ENCODE peak calls at places on chromosomes 1 and 21, in six cellular contexts. One of them, this sample, is unnamed.

GRCh38 chr21:45991606-45992301 is 10.2 kb downstream of the COL6A1 start:
- DNase-seq in HTR-8/SVneo: no peak
- DNase-seq in posterior cingulate gyrus: no peak
- DNase-seq in heart right ventricle: no peak
- DNase-seq in right lobe of liver: peak; percentile 15
- DNase-seq in stimulated activated CD4-positive, alpha-beta T cell treated with anti-CD3 and anti-CD28 coated beads, Interleukin-4, amount 100 ng/mL, for 48 hours: no peak
- DNase-seq in this sample: no peak

GRCh38 chr1:31803610-31804009 is 12.2 kb downstream of the SPOCD1 start:
- DNase-seq in right lobe of liver: no peak
- DNase-seq in stimulated activated CD4-positive, alpha-beta T cell treated with anti-CD3 and anti-CD28 coated beads, Interleukin-4, amount 100 ng/mL, for 48 hours: no peak
- DNase-seq in posterior cingulate gyrus: no peak
- DNase-seq in heart right ventricle: no peak
- DNase-seq in HTR-8/SVneo: no peak
- DNase-seq in this sample: no peak

GRCh38 chr1:116314305-116314919 is 58.6 kb upstream of the ATP1A1 start:
- DNase-seq in HTR-8/SVneo: no peak
- DNase-seq in stimulated activated CD4-positive, alpha-beta T cell treated with anti-CD3 and anti-CD28 coated beads, Interleukin-4, amount 100 ng/mL, for 48 hours: no peak
- DNase-seq in right lobe of liver: peak; percentile 45
- DNase-seq in heart right ventricle: no peak
- DNase-seq in posterior cingulate gyrus: no peak
- DNase-seq in this sample: no peak

GRCh38 chr1:10519016-10519417 is 44.3 kb downstream of the PEX14 start:
- DNase-seq in posterior cingulate gyrus: no peak
- DNase-seq in right lobe of liver: no peak
- DNase-seq in stimulated activated CD4-positive, alpha-beta T cell treated with anti-CD3 and anti-CD28 coated beads, Interleukin-4, amount 100 ng/mL, for 48 hours: no peak
- DNase-seq in HTR-8/SVneo: no peak
- DNase-seq in heart right ventricle: no peak
- DNase-seq in this sample: no peak

GRCh38 chr1:156865258-156865657 is 4.6 kb downstream of the NTRK1 start:
- DNase-seq in stimulated activated CD4-positive, alpha-beta T cell treated with anti-CD3 and anti-CD28 coated beads, Interleukin-4, amount 100 ng/mL, for 48 hours: no peak
- DNase-seq in heart right ventricle: no peak
- DNase-seq in HTR-8/SVneo: no peak
- DNase-seq in posterior cingulate gyrus: no peak
- DNase-seq in right lobe of liver: no peak
- DNase-seq in this sample: no peak

GRCh38 chr1:112712701-112713128 is 2.4 kb downstream of the PPM1J start:
- DNase-seq in right lobe of liver: no peak
- DNase-seq in stimulated activated CD4-positive, alpha-beta T cell treated with anti-CD3 and anti-CD28 coated beads, Interleukin-4, amount 100 ng/mL, for 48 hours: no peak
- DNase-seq in heart right ventricle: no peak
- DNase-seq in posterior cingulate gyrus: no peak
- DNase-seq in HTR-8/SVneo: no peak
- DNase-seq in this sample: no peak

GRCh38 chr1:245772325-245772724 is 617.5 kb downstream of the KIF26B start:
- DNase-seq in HTR-8/SVneo: no peak
- DNase-seq in posterior cingulate gyrus: no peak
- DNase-seq in heart right ventricle: no peak
- DNase-seq in stimulated activated CD4-positive, alpha-beta T cell treated with anti-CD3 and anti-CD28 coated beads, Interleukin-4, amount 100 ng/mL, for 48 hours: no peak
- DNase-seq in right lobe of liver: no peak
- DNase-seq in this sample: no peak

GRCh38 chr1:243842978-243843490 is 7.0 kb downstream of the AKT3 start:
- DNase-seq in heart right ventricle: no peak
- DNase-seq in HTR-8/SVneo: peak; percentile 43
- DNase-seq in stimulated activated CD4-positive, alpha-beta T cell treated with anti-CD3 and anti-CD28 coated beads, Interleukin-4, amount 100 ng/mL, for 48 hours: no peak
- DNase-seq in right lobe of liver: no peak
- DNase-seq in posterior cingulate gyrus: no peak
- DNase-seq in this sample: no peak

GRCh38 chr1:233629305-233629935 is 15.5 kb downstream of the KCNK1 start:
- DNase-seq in stimulated activated CD4-positive, alpha-beta T cell treated with anti-CD3 and anti-CD28 coated beads, Interleukin-4, amount 100 ng/mL, for 48 hours: no peak
- DNase-seq in HTR-8/SVneo: no peak
- DNase-seq in right lobe of liver: no peak
- DNase-seq in posterior cingulate gyrus: peak; percentile 43
- DNase-seq in heart right ventricle: no peak
- DNase-seq in this sample: peak; percentile 56

GRCh38 chr1:11837767-11838348 is 9.7 kb downstream of the NPPA start:
- DNase-seq in stimulated activated CD4-positive, alpha-beta T cell treated with anti-CD3 and anti-CD28 coated beads, Interleukin-4, amount 100 ng/mL, for 48 hours: no peak
- DNase-seq in posterior cingulate gyrus: no peak
- DNase-seq in heart right ventricle: no peak
- DNase-seq in right lobe of liver: no peak
- DNase-seq in HTR-8/SVneo: no peak
- DNase-seq in this sample: no peak

GRCh38 chr1:171983584-171983983 is 142.3 kb downstream of the DNM3 start:
- DNase-seq in right lobe of liver: no peak
- DNase-seq in heart right ventricle: no peak
- DNase-seq in posterior cingulate gyrus: no peak
- DNase-seq in stimulated activated CD4-positive, alpha-beta T cell treated with anti-CD3 and anti-CD28 coated beads, Interleukin-4, amount 100 ng/mL, for 48 hours: no peak
- DNase-seq in HTR-8/SVneo: no peak
- DNase-seq in this sample: no peak

GRCh38 chr1:155003766-155004351 is 1.3 kb downstream of the ZBTB7B start:
- DNase-seq in posterior cingulate gyrus: peak; percentile 60
- DNase-seq in heart right ventricle: peak; percentile 72
- DNase-seq in HTR-8/SVneo: peak; percentile 55
- DNase-seq in stimulated activated CD4-positive, alpha-beta T cell treated with anti-CD3 and anti-CD28 coated beads, Interleukin-4, amount 100 ng/mL, for 48 hours: no peak
- DNase-seq in right lobe of liver: peak; percentile 81
- DNase-seq in this sample: peak; percentile 46

GRCh38 chr1:208980590-208980989 is 602.9 kb upstream of the CAMK1G start:
- DNase-seq in stimulated activated CD4-positive, alpha-beta T cell treated with anti-CD3 and anti-CD28 coated beads, Interleukin-4, amount 100 ng/mL, for 48 hours: no peak
- DNase-seq in HTR-8/SVneo: no peak
- DNase-seq in posterior cingulate gyrus: no peak
- DNase-seq in right lobe of liver: no peak
- DNase-seq in heart right ventricle: no peak
- DNase-seq in this sample: no peak

GRCh38 chr1:70627910-70628309 is 216.8 kb downstream of the CTH start:
- DNase-seq in right lobe of liver: no peak
- DNase-seq in HTR-8/SVneo: no peak
- DNase-seq in stimulated activated CD4-positive, alpha-beta T cell treated with anti-CD3 and anti-CD28 coated beads, Interleukin-4, amount 100 ng/mL, for 48 hours: no peak
- DNase-seq in posterior cingulate gyrus: no peak
- DNase-seq in heart right ventricle: no peak
- DNase-seq in this sample: no peak

GRCh38 chr1:29239142-29239541 is 2.8 kb downstream of the PTPRU start:
- DNase-seq in right lobe of liver: no peak
- DNase-seq in heart right ventricle: no peak
- DNase-seq in HTR-8/SVneo: peak; percentile 38
- DNase-seq in posterior cingulate gyrus: no peak
- DNase-seq in stimulated activated CD4-positive, alpha-beta T cell treated with anti-CD3 and anti-CD28 coated beads, Interleukin-4, amount 100 ng/mL, for 48 hours: no peak
- DNase-seq in this sample: no peak

GRCh38 chr1:59738591-59739015 is 76.1 kb upstream of the HOOK1 start:
- DNase-seq in posterior cingulate gyrus: no peak
- DNase-seq in stimulated activated CD4-positive, alpha-beta T cell treated with anti-CD3 and anti-CD28 coated beads, Interleukin-4, amount 100 ng/mL, for 48 hours: no peak
- DNase-seq in right lobe of liver: no peak
- DNase-seq in heart right ventricle: no peak
- DNase-seq in HTR-8/SVneo: no peak
- DNase-seq in this sample: no peak

GRCh38 chr1:52928083-52928404 is 968 bp downstream of the SCP2 start:
- DNase-seq in heart right ventricle: no peak
- DNase-seq in HTR-8/SVneo: no peak
- DNase-seq in right lobe of liver: no peak
- DNase-seq in stimulated activated CD4-positive, alpha-beta T cell treated with anti-CD3 and anti-CD28 coated beads, Interleukin-4, amount 100 ng/mL, for 48 hours: no peak
- DNase-seq in posterior cingulate gyrus: no peak
- DNase-seq in this sample: no peak

GRCh38 chr1:50308883-50309282 is 114.4 kb downstream of the DMRTA2 start:
- DNase-seq in right lobe of liver: no peak
- DNase-seq in HTR-8/SVneo: no peak
- DNase-seq in heart right ventricle: peak; percentile 18
- DNase-seq in posterior cingulate gyrus: no peak
- DNase-seq in stimulated activated CD4-positive, alpha-beta T cell treated with anti-CD3 and anti-CD28 coated beads, Interleukin-4, amount 100 ng/mL, for 48 hours: no peak
- DNase-seq in this sample: peak; percentile 5

GRCh38 chr1:45730780-45731319 is 19.6 kb downstream of the IPP start:
- DNase-seq in right lobe of liver: no peak
- DNase-seq in heart right ventricle: no peak
- DNase-seq in posterior cingulate gyrus: no peak
- DNase-seq in stimulated activated CD4-positive, alpha-beta T cell treated with anti-CD3 and anti-CD28 coated beads, Interleukin-4, amount 100 ng/mL, for 48 hours: no peak
- DNase-seq in HTR-8/SVneo: no peak
- DNase-seq in this sample: no peak

GRCh38 chr1:64550946-64551345 is 81.0 kb downstream of the CACHD1 start:
- DNase-seq in HTR-8/SVneo: no peak
- DNase-seq in posterior cingulate gyrus: no peak
- DNase-seq in right lobe of liver: no peak
- DNase-seq in stimulated activated CD4-positive, alpha-beta T cell treated with anti-CD3 and anti-CD28 coated beads, Interleukin-4, amount 100 ng/mL, for 48 hours: no peak
- DNase-seq in heart right ventricle: no peak
- DNase-seq in this sample: no peak

GRCh38 chr1:172146149-172146850 is 274.2 kb upstream of the C1orf105 start:
- DNase-seq in heart right ventricle: no peak
- DNase-seq in stimulated activated CD4-positive, alpha-beta T cell treated with anti-CD3 and anti-CD28 coated beads, Interleukin-4, amount 100 ng/mL, for 48 hours: no peak
- DNase-seq in posterior cingulate gyrus: no peak
- DNase-seq in right lobe of liver: no peak
- DNase-seq in HTR-8/SVneo: no peak
- DNase-seq in this sample: no peak

GRCh38 chr1:116359060-116359830 is 13.8 kb upstream of the ATP1A1 start:
- DNase-seq in HTR-8/SVneo: no peak
- DNase-seq in posterior cingulate gyrus: no peak
- DNase-seq in right lobe of liver: no peak
- DNase-seq in heart right ventricle: no peak
- DNase-seq in stimulated activated CD4-positive, alpha-beta T cell treated with anti-CD3 and anti-CD28 coated beads, Interleukin-4, amount 100 ng/mL, for 48 hours: no peak
- DNase-seq in this sample: no peak

GRCh38 chr1:97743129-97743528 is 177.7 kb downstream of the DPYD start:
- DNase-seq in HTR-8/SVneo: no peak
- DNase-seq in posterior cingulate gyrus: no peak
- DNase-seq in right lobe of liver: no peak
- DNase-seq in stimulated activated CD4-positive, alpha-beta T cell treated with anti-CD3 and anti-CD28 coated beads, Interleukin-4, amount 100 ng/mL, for 48 hours: no peak
- DNase-seq in heart right ventricle: no peak
- DNase-seq in this sample: no peak

GRCh38 chr1:2916706-2917105 is 104.6 kb upstream of the ACTRT2 start:
- DNase-seq in posterior cingulate gyrus: no peak
- DNase-seq in right lobe of liver: no peak
- DNase-seq in HTR-8/SVneo: no peak
- DNase-seq in heart right ventricle: no peak
- DNase-seq in stimulated activated CD4-positive, alpha-beta T cell treated with anti-CD3 and anti-CD28 coated beads, Interleukin-4, amount 100 ng/mL, for 48 hours: no peak
- DNase-seq in this sample: no peak

GRCh38 chr21:42299324-42300044 is 15.7 kb downstream of the TFF3 start:
- DNase-seq in heart right ventricle: no peak
- DNase-seq in stimulated activated CD4-positive, alpha-beta T cell treated with anti-CD3 and anti-CD28 coated beads, Interleukin-4, amount 100 ng/mL, for 48 hours: peak; percentile 29
- DNase-seq in right lobe of liver: no peak
- DNase-seq in HTR-8/SVneo: no peak
- DNase-seq in posterior cingulate gyrus: peak; percentile 17
- DNase-seq in this sample: no peak

GRCh38 chr1:1079408-1080121 is 5.5 kb upstream of the RNF223 start:
- DNase-seq in HTR-8/SVneo: peak; percentile 89
- DNase-seq in stimulated activated CD4-positive, alpha-beta T cell treated with anti-CD3 and anti-CD28 coated beads, Interleukin-4, amount 100 ng/mL, for 48 hours: no peak
- DNase-seq in heart right ventricle: peak; percentile 33
- DNase-seq in right lobe of liver: peak; percentile 88
- DNase-seq in posterior cingulate gyrus: no peak
- DNase-seq in this sample: no peak

GRCh38 chr1:244297087-244297486 is 154.6 kb downstream of the ADSS2 start:
- DNase-seq in HTR-8/SVneo: no peak
- DNase-seq in right lobe of liver: no peak
- DNase-seq in posterior cingulate gyrus: no peak
- DNase-seq in stimulated activated CD4-positive, alpha-beta T cell treated with anti-CD3 and anti-CD28 coated beads, Interleukin-4, amount 100 ng/mL, for 48 hours: no peak
- DNase-seq in heart right ventricle: no peak
- DNase-seq in this sample: no peak

GRCh38 chr1:236608930-236609726 is 4.8 kb upstream of the HEATR1 start:
- DNase-seq in posterior cingulate gyrus: peak; percentile 65
- DNase-seq in stimulated activated CD4-positive, alpha-beta T cell treated with anti-CD3 and anti-CD28 coated beads, Interleukin-4, amount 100 ng/mL, for 48 hours: no peak
- DNase-seq in HTR-8/SVneo: peak; percentile 58
- DNase-seq in heart right ventricle: peak; percentile 44
- DNase-seq in right lobe of liver: peak; percentile 46
- DNase-seq in this sample: no peak

GRCh38 chr1:224609333-224609732 is 6.8 kb upstream of the CNIH3 start:
- DNase-seq in heart right ventricle: no peak
- DNase-seq in stimulated activated CD4-positive, alpha-beta T cell treated with anti-CD3 and anti-CD28 coated beads, Interleukin-4, amount 100 ng/mL, for 48 hours: no peak
- DNase-seq in HTR-8/SVneo: no peak
- DNase-seq in posterior cingulate gyrus: no peak
- DNase-seq in right lobe of liver: no peak
- DNase-seq in this sample: no peak

GRCh38 chr1:151458936-151459330 is 361 bp downstream of the POGZ start:
- DNase-seq in right lobe of liver: peak; percentile 71
- DNase-seq in posterior cingulate gyrus: peak; percentile 55
- DNase-seq in heart right ventricle: peak; percentile 66
- DNase-seq in HTR-8/SVneo: peak; percentile 46
- DNase-seq in stimulated activated CD4-positive, alpha-beta T cell treated with anti-CD3 and anti-CD28 coated beads, Interleukin-4, amount 100 ng/mL, for 48 hours: peak; percentile 36
- DNase-seq in this sample: no peak

GRCh38 chr1:225999912-226000337 is 782 bp upstream of the SDE2 start:
- DNase-seq in heart right ventricle: no peak
- DNase-seq in stimulated activated CD4-positive, alpha-beta T cell treated with anti-CD3 and anti-CD28 coated beads, Interleukin-4, amount 100 ng/mL, for 48 hours: no peak
- DNase-seq in posterior cingulate gyrus: no peak
- DNase-seq in HTR-8/SVneo: no peak
- DNase-seq in right lobe of liver: no peak
- DNase-seq in this sample: no peak

GRCh38 chr1:178682429-178682828 is 42.6 kb upstream of the RALGPS2 start:
- DNase-seq in heart right ventricle: no peak
- DNase-seq in posterior cingulate gyrus: no peak
- DNase-seq in right lobe of liver: no peak
- DNase-seq in stimulated activated CD4-positive, alpha-beta T cell treated with anti-CD3 and anti-CD28 coated beads, Interleukin-4, amount 100 ng/mL, for 48 hours: no peak
- DNase-seq in HTR-8/SVneo: no peak
- DNase-seq in this sample: no peak

This sample was measured in anterior cingulate cortex.